ENCODE peak calls at places on chromosomes 13 and 19, in five cellular contexts. V is thoracic aorta, O is epithelial cell of esophagus, E is upper lobe of right lung, T is foreskin fibroblast. X is an unnamed sample.

GRCh38 chr13:93847162-93847561 is 620.6 kb downstream of the GPC6 start:
- DNase-seq in V (no peak), O (peak), E (no peak), T (peak), X (peak)

GRCh38 chr19:6773323-6773931 is 919 bp downstream of the VAV1 start:
- DNase-seq in V (no peak), E (peak), T (no peak), O (no peak), X (no peak)

GRCh38 chr19:39319892-39320168 is 833 bp downstream of the LRFN1 start:
- DNase-seq in T (no peak), O (no peak), E (no peak), V (no peak), X (no peak)

GRCh38 chr13:23631676-23632622 is 61.7 kb downstream of the TNFRSF19 start:
- DNase-seq in O (no peak), V (no peak), E (no peak), T (no peak), X (no peak)

GRCh38 chr19:7426986-7427385 is 61.8 kb downstream of the PEX11G start:
- DNase-seq in T (no peak), V (no peak), O (no peak), E (no peak), X (no peak)

GRCh38 chr13:114065926-114066774 is 66.3 kb downstream of the RASA3 start:
- DNase-seq in T (peak), O (no peak), V (no peak), E (peak), X (no peak)

GRCh38 chr13:113483504-113484287 is 6.8 kb downstream of the DCUN1D2 start:
- DNase-seq in V (no peak), E (no peak), O (no peak), T (no peak), X (no peak)

GRCh38 chr13:105591308-105591707 is 944.2 kb downstream of the EFNB2 start:
- DNase-seq in T (no peak), V (no peak), E (no peak), O (no peak), X (no peak)

GRCh38 chr13:32443111-32443510 is 15.2 kb upstream of the N4BP2L1 start:
- DNase-seq in T (peak), E (no peak), V (no peak), O (peak), X (no peak)

GRCh38 chr19:46932346-46932745 is 71.5 kb downstream of the ARHGAP35 start:
- DNase-seq in O (peak), E (no peak), T (peak), V (no peak), X (no peak)

GRCh38 chr19:40523322-40524047 is 53.2 kb upstream of the SHKBP1 start:
- DNase-seq in E (peak), V (no peak), O (peak), T (peak), X (peak)

DNA sequence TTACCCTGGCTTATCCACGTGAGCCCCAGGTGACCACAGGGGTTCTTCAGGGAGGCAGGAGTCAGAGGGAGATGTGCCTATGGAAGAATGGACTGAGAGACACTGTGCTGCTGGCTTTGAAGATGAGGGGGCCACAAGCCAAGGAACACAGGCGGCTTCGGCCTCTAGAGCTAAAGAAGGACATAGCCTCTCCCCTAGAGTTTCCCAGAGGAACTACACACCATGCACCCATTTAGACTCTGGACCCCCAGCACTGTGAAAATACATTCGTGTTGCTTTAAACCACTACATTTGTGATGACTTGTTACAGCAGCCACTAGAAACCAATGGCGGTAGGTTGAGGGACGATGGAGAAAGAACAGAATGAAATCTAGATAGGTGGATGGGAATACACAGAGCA is 13.7 kb upstream of the ATF5 start:
- DNase-seq in E (no peak), V (no peak), T (no peak), O (no peak), X (no peak)
- TF ChIP-seq CTCF in E (no peak), V (no peak), T (no peak), O (peak), X (no peak)

GRCh38 chr13:97440598-97440997 is 6.6 kb downstream of the RAP2A start:
- DNase-seq in V (no peak), E (no peak), T (no peak), O (no peak), X (no peak)

GRCh38 chr13:97437729-97438128 is 3.8 kb downstream of the RAP2A start:
- DNase-seq in E (no peak), O (no peak), T (no peak), V (no peak), X (no peak)

GRCh38 chr13:97441414-97441813 is 7.4 kb downstream of the RAP2A start:
- DNase-seq in E (no peak), V (no peak), T (no peak), O (no peak), X (no peak)

GRCh38 chr13:97436845-97437244 is 2.9 kb downstream of the RAP2A start:
- DNase-seq in T (no peak), E (no peak), V (no peak), O (no peak), X (no peak)

GRCh38 chr13:97439196-97439595 is 5.2 kb downstream of the RAP2A start:
- DNase-seq in V (no peak), E (no peak), O (no peak), T (no peak), X (no peak)
- H3K4me3 ChIP-seq in V (no peak), E (no peak), O (no peak), T (no peak), X (no peak)

GRCh38 chr13:100588350-100589177 is at the start of gene GGACT:
- DNase-seq in E (peak), T (peak), V (peak), O (peak), X (no peak)
- TF ChIP-seq CTCF in E (peak), T (peak), V (peak), O (peak), X (peak)

GRCh38 chr19:10984166-10984735 is 23.4 kb downstream of the SMARCA4 start:
- DNase-seq in T (no peak), E (no peak), V (no peak), O (no peak), X (no peak)
- H3K4me3 ChIP-seq in T (no peak), E (no peak), V (no peak), O (no peak), X (no peak)

DNA sequence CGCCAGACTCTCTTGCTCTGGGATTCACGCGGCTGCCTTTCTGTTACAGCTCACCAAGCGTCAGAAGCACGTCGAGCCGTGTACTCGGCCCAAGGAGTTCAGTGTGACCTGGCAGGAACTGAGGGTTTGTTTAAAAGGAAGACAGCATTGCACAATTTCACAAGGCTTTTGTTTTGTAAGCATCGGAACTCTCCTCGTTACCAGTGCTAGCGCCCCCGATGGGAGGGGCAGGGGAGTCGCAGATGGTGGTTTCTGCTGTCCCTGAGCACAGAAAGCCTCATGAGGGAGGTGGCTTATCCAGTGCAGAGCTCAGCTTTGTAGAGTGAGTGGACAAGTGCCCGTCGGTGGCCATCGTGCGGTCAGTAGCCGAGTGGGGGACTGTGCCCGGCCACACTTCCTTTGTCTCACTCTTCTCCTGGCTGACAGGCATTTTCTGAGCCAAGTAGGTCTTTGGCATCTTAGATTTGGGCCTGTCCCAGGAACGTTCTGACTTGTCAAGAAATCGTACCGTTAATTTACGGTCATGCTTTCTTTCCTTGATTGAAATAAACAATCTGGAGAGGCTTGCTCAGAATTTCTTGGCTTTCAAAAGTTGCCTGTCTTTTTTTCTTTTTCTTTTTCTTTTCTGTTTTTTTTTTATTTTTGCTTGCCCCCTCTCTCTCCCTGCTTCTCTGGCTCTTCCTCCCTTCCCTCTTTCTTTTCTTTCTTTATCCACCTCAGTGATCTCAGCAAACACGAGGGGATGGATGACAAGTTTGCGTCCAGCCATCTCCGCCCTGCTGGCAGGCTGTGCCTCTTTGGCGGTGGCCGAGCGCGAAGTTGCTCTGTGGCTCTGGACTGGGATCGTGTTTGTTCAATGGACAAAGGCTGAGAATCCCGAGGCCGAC is 7.7 kb downstream of the KDM4B start:
- DNase-seq in V (peak), T (peak), O (peak), E (peak), X (peak)
- TF ChIP-seq CTCF in V (peak), T (peak), O (peak), E (peak), X (peak)

GRCh38 chr19:3670258-3670795 is 29.9 kb downstream of the PIP5K1C start:
- DNase-seq in O (no peak), T (peak), V (peak), E (no peak), X (peak)
- H3K4me3 ChIP-seq in O (no peak), T (peak), V (peak), E (peak), X (peak)

DNA sequence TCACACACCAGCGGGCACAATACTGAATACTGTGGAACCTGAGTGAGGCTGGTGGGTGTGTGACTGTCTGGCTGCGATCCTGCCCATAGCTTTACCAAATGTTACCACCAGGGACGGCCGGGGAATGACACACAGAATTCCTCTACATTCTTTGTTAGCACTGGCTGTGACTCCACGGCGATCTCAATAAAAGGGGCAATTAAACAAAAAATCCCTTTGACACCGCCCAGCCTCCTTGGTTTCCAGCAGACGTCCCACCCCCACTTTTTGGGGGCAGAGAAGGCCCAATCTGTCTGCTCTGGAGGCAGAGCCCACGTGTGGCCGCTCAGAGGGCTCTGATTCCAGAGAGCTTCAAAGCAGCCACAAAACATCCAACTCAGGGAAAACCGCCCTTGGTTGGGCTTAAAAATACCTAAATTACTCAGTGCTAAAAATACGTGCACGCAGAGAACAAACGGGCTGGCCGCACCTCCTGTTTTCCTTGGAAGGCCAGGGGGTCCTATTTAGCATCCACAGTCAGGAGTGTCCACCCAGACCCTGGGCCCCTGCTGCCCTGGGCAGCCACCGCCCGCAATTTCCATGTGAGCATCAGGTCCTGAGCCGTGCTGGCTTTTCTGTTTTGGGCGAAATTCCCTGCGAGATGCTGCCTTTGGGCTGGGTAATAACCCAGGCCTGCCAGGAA is 47.8 kb downstream of the GADD45B start:
- DNase-seq in E (no peak), O (no peak), V (peak), T (peak), X (no peak)
- TF ChIP-seq CTCF in E (no peak), O (no peak), V (peak), T (peak), X (peak)

DNA sequence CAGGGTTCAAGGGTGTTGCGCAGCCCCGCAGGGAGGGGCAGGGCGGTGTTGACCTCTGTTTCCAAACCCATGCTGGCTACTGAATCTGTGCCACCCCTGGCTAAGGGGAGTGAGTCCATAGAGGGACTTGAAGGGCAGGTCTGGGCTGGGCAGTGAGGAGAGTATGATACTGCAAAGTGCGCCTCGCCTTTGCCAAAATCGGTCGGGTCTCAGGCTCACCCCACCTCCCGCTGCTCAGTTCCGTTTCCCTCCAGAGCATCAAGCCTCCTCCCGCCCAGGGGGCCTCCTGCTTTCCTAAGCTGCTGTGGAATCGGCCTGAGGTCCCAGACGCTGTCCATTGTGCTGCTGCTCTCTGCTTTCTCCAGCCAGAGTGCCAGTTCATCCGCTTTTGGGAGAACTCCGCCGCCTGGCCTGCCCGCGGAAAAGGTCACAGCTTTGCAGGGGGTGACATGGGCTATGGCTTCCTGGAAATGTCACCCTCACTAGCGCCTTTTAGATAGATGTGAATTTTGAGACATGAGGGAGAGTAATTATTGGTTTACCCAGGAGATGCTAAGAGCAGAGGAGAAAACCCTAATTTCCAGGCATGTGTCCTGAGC is 1418.4 kb downstream of the UQCRFS1 start:
- DNase-seq in E (no peak), O (peak), T (peak), V (no peak), X (no peak)
- H3K4me3 ChIP-seq in E (peak), O (peak), T (peak), V (peak), X (peak)

DNA sequence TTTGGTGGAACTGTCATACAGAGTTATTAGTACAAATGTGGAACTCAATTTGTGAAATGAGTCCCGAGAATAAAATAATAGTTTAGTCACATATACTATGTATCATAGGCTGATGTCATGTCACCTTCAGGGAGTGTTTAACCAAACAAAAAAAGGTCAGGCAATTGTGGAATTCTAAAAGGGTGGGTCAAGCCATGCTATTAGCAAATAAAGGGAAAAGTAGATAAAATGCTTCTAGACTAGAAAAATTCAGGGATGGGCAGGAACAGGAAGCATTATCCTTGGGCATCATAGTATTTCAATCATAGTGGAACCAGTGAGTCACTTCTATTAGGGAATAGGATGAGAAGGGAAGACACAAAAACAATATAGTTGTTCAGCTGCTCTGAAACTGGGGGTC is 248.5 kb upstream of the SLITRK1 start:
- DNase-seq in O (peak), E (no peak), V (no peak), T (no peak), X (no peak)
- TF ChIP-seq CTCF in O (no peak), E (no peak), V (no peak), T (no peak), X (no peak)